ENCODE peak calls at places on chromosomes 3 and 15, in four cellular contexts. B is neural progenitor cell, S is fibroblast of lung, Y is HepG2. D is an unnamed sample.

GRCh38 chr3:183592820-183593219 is 37.3 kb upstream of the KLHL6 start:
- DNase-seq in B (no peak), S (no peak), Y (no peak), D (no peak)

GRCh38 chr3:172285844-172286243 is 162.4 kb downstream of the GHSR start:
- DNase-seq in B (no peak), S (peak; percentile 93), Y (no peak), D (no peak)

GRCh38 chr3:170563712-170564423 is 22.0 kb downstream of the SLC7A14 start:
- DNase-seq in B (no peak), S (peak; percentile 67), Y (no peak), D (no peak)

GRCh38 chr15:96339662-96340347 is 9.3 kb downstream of the NR2F2 start:
- DNase-seq in B (peak; percentile 17), S (peak; percentile 60), Y (no peak), D (no peak)

GRCh38 chr3:108486910-108487309 is 23.5 kb downstream of the MYH15 start:
- DNase-seq in B (no peak), S (peak; percentile 59), Y (no peak), D (no peak)

GRCh38 chr3:192422998-192423349 is 304.4 kb downstream of the FGF12 start:
- DNase-seq in B (peak; percentile 34), S (no peak), Y (no peak), D (no peak)

GRCh38 chr3:111324142-111324541 is 217.9 kb upstream of the CD96 start:
- DNase-seq in B (no peak), S (no peak), Y (no peak), D (no peak)

GRCh38 chr3:119239421-119239820 is 1.3 kb downstream of the B4GALT4 start:
- DNase-seq in B (no peak), S (no peak), Y (no peak), D (no peak)

GRCh38 chr3:188509316-188509715 is 355.4 kb downstream of the LPP start:
- DNase-seq in B (no peak), S (no peak), Y (no peak), D (no peak)

GRCh38 chr3:81864273-81864672 is 102.8 kb upstream of the GBE1 start:
- DNase-seq in B (peak; percentile 91), S (no peak), Y (no peak), D (peak; percentile 62)

GRCh38 chr3:45988804-45989203 is 6.8 kb downstream of the FYCO1 start:
- DNase-seq in B (no peak), S (peak; percentile 91), Y (no peak), D (no peak)

GRCh38 chr3:194367992-194368841 is 1.3 kb downstream of the LRRC15 start:
- DNase-seq in B (peak; percentile 40), S (peak; percentile 57), Y (no peak), D (no peak)

GRCh38 chr15:79418693-79419279 is 13.3 kb upstream of the MINAR1 start:
- DNase-seq in B (peak; percentile 39), S (peak; percentile 16), Y (no peak), D (no peak)

GRCh38 chr3:36201546-36201945 is 178.8 kb upstream of the STAC start:
- DNase-seq in B (no peak), S (no peak), Y (no peak), D (no peak)

GRCh38 chr3:120681018-120681417 is 1.0 kb downstream of the HGD start:
- DNase-seq in B (no peak), S (no peak), Y (no peak), D (no peak)
- H3K9ac ChIP-seq in B (no peak overlapping the region), S (no peak overlapping the region), Y (peak overlapping the region; percentile 100), D (no peak overlapping the region)

DNA sequence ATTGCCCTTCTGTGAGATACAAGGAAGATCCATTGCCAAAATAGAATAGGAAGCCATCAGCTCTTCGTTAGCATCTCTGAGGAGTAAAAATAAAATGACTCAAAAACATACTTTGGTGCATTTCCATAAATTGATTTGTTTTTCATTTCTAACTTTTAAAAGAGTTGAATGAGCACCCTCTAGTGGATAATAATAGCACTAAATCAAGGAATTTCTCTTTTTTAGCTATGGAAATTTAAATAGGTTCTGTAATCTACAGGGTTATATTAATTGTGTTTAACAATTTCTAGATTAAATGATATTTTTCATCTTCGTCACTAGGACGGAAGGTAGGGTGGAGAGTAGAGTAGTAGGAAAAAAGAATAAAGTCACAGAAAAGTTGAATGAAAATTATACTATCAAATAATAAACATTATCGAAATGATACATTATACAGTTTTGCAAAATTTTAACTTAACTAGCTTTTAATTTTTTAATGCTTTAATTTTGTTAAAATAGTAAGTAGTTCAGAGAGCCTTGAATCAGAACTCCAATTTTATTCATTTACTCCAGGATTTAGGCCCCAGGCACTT is 6.5 kb downstream of the NSUN3 start:
- DNase-seq in B (no peak), S (peak; percentile 17), Y (peak; percentile 3), D (no peak)
- TF ChIP-seq CTCF in B (peak; percentile 73), S (no peak), Y (peak; percentile 39), D (peak; percentile 79)

GRCh38 chr3:38345879-38346583 is 554 bp upstream of the XYLB start:
- DNase-seq in B (no peak), S (peak; percentile 22), Y (no peak), D (peak; percentile 55)
- H3K9ac ChIP-seq in B (no peak overlapping the region), S (no peak overlapping the region), Y (peak overlapping the region; percentile 91), D (no peak overlapping the region)

GRCh38 chr3:9249273-9250192 is at the start of gene SRGAP3:
- DNase-seq in B (peak; percentile 95), S (peak; percentile 91), Y (peak; percentile 91), D (peak; percentile 93)

GRCh38 chr3:9248232-9249191 is 934 bp downstream of the SRGAP3 start:
- DNase-seq in B (peak; percentile 50), S (no peak), Y (no peak), D (peak; percentile 54)

GRCh38 chr3:9253327-9253726 is 3.9 kb upstream of the SRGAP3 start:
- DNase-seq in B (no peak), S (peak; percentile 35), Y (no peak), D (no peak)

GRCh38 chr3:9250236-9250635 is 790 bp upstream of the SRGAP3 start:
- DNase-seq in B (peak; percentile 28), S (no peak), Y (no peak), D (peak; percentile 54)

GRCh38 chr3:9251055-9251786 is 1.8 kb upstream of the SRGAP3 start:
- DNase-seq in B (no peak), S (no peak), Y (no peak), D (peak; percentile 37)
- TF ChIP-seq CTCF in B (no peak), S (no peak), Y (no peak), D (peak; percentile 22)

DNA sequence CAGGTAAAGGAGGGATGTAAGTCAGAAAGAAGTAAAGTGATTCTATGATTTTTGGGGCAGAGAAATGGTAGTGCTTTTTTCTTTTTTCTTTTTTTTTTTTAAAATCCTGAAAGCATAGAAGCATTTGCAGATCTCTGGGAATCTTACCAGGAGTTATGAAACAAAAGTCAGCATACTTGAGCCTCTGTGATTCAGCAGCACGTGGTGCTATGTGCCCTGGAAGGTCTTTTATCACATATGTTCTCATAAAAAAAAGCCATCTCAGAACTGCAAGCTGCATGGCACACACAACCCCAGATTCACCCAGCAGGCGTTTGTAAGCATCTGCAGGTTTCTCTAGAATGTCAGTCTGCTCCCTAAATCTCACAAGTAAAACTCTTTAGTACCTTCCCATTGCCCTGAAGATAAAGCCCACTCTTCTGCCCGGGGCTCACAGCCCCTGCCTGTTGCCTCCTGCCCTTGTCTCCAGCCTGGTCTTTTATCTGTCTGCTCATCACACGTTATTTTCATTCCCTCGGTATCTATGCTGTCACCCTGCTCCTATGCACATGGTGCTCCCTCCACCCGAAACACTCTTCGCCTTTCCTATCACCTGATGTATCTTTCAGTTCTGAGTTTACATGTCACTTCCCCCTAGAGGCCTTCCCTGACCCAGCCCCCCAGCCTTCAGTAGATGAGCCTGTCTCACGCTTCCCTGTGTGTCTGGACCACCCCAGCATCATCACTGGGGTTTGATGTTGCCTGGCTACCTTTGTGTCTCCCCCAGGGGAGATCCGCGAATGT is 72.4 kb downstream of the CHDH start:
- DNase-seq in B (no peak), S (peak; percentile 76), Y (no peak), D (no peak)
- H3K9ac ChIP-seq in B (no peak overlapping the region), S (no peak overlapping the region), Y (no peak overlapping the region), D (no peak overlapping the region)

GRCh38 chr3:56547486-56547885 is 9.5 kb upstream of the CCDC66 start:
- DNase-seq in B (no peak), S (no peak), Y (no peak), D (no peak)
- TF ChIP-seq CTCF in B (peak; percentile 15), S (no peak), Y (no peak), D (peak; percentile 21)

GRCh38 chr3:31896643-31897433 is 84.2 kb downstream of the OSBPL10 start:
- DNase-seq in B (no peak), S (no peak), Y (peak; percentile 11), D (no peak)
- H3K9ac ChIP-seq in B (no peak overlapping the region), S (no peak overlapping the region), Y (no peak overlapping the region), D (no peak overlapping the region)

GRCh38 chr3:42600958-42601675 is 631 bp downstream of the NKTR start:
- DNase-seq in B (peak; percentile 89), S (peak; percentile 77), Y (peak; percentile 16), D (peak; percentile 91)

GRCh38 chr3:42601898-42602581 is 1.6 kb downstream of the NKTR start:
- DNase-seq in B (peak; percentile 16), S (peak; percentile 7), Y (peak; percentile 39), D (no peak)

GRCh38 chr3:42595682-42596081 is 4.8 kb upstream of the NKTR start:
- DNase-seq in B (no peak), S (no peak), Y (no peak), D (no peak)

GRCh38 chr3:42602961-42603360 is 2.5 kb downstream of the NKTR start:
- DNase-seq in B (no peak), S (no peak), Y (no peak), D (no peak)

GRCh38 chr3:42600111-42600957 is at the start of gene NKTR:
- DNase-seq in B (peak; percentile 100), S (peak; percentile 98), Y (peak; percentile 97), D (peak; percentile 100)
- TF ChIP-seq CTCF in B (peak; percentile 33), S (no peak), Y (peak; percentile 47), D (no peak)

DNA sequence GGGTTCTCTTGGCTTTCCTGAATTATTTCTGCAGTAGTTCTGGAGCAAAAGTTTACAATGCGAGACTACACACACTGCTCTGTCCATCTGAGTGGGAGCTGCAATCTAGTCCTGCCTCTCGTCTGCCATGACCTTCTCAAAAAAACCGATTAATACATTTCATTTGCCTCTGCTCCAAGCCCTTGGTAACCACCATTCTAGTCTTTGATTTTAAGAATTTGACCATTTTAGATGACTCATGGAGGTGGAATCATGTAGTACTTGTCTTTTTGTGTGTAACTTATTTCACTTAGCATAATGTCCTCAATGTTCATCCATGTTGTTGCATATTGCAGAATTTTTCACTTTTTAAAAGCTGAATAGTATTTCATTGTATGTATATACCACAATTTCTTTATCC is 356.9 kb downstream of the SV2B start:
- DNase-seq in B (no peak), S (peak; percentile 79), Y (no peak), D (no peak)
- H3K9ac ChIP-seq in B (no peak overlapping the region), S (no peak overlapping the region), Y (no peak overlapping the region), D (no peak overlapping the region)

D was measured in endodermal cell.